ENCODE peak calls at places on chromosomes 12 and 14, in eight cellular contexts. E is hepatocyte; V is colonic mucosa; M is CD4-positive, CD25-positive, alpha-beta regulatory T cell; Y is tibial artery; A is small intestine; X is prostate gland; Z is pancreas. L is an unnamed sample. For H3K9me3, the result is how much of the 10 kb centered on the place peaks cover.

GRCh38 chr14:34361504-34362011 is 100.5 kb downstream of the SPTSSA start:
- DNase-seq in E (no peak), V (no peak), M (no peak), Y (no peak), A (no peak), X (peak), Z (no peak), L (no peak)

GRCh38 chr14:71193663-71194062 is 286.4 kb downstream of the PCNX1 start:
- DNase-seq in E (no peak), V (no peak), M (no peak), Y (no peak), A (no peak), X (no peak), Z (no peak), L (no peak)

GRCh38 chr14:96673706-96674105 is 123.5 kb upstream of the VRK1 start:
- DNase-seq in E (no peak), V (no peak), M (no peak), Y (no peak), A (no peak), X (no peak), Z (no peak), L (no peak)

GRCh38 chr12:130088509-130088908 is 73.8 kb upstream of the FZD10 start:
- DNase-seq in E (no peak), V (no peak), M (no peak), Y (no peak), A (no peak), X (no peak), Z (no peak), L (no peak)

GRCh38 chr12:94941440-94941862 is 62.0 kb downstream of the NDUFA12 start:
- DNase-seq in E (peak), V (peak), M (peak), Y (peak), A (no peak), X (no peak), Z (no peak), L (peak)

GRCh38 chr12:67161322-67161918 is 107.7 kb upstream of the CAND1 start:
- DNase-seq in E (peak), V (peak), M (no peak), Y (no peak), A (peak), X (no peak), Z (peak), L (peak)

GRCh38 chr12:5523396-5524115 is 91.6 kb downstream of the NTF3 start:
- DNase-seq in E (no peak), V (no peak), M (no peak), Y (no peak), A (no peak), X (no peak), Z (no peak), L (no peak)

GRCh38 chr14:105974902-105975301 is 448.5 kb downstream of the TMEM121 start:
- DNase-seq in E (no peak), V (no peak), M (peak), Y (no peak), A (no peak), X (no peak), Z (no peak), L (no peak)

GRCh38 chr14:94707494-94707893 is 62.4 kb downstream of the GSC start:
- DNase-seq in E (no peak), V (no peak), M (no peak), Y (no peak), A (no peak), X (no peak), Z (no peak), L (no peak)

GRCh38 chr12:2813573-2814185 is 1.2 kb downstream of the ITFG2 start:
- DNase-seq in E (peak), V (peak), M (peak), Y (peak), A (peak), X (peak), Z (no peak), L (no peak)

GRCh38 chr14:99260116-99260515 is 11.9 kb downstream of the BCL11B start:
- DNase-seq in E (no peak), V (no peak), M (no peak), Y (no peak), A (no peak), X (no peak), Z (no peak), L (no peak)

GRCh38 chr12:48643011-48643410 is 39.0 kb downstream of the KANSL2 start:
- DNase-seq in E (no peak), V (no peak), M (no peak), Y (no peak), A (no peak), X (no peak), Z (no peak), L (no peak)
- H3K9me3 ChIP-seq in E (under half), V (under half), M (under half), Y (under half), A (under half), X (under half), Z (under half), L (under half)

GRCh38 chr12:53602176-53602942 is 23.8 kb downstream of the ATF7 start:
- DNase-seq in E (no peak), V (no peak), M (no peak), Y (no peak), A (no peak), X (no peak), Z (no peak), L (no peak)
- H3K4me3 ChIP-seq in E (no peak), V (no peak), M (no peak), Y (no peak), A (no peak), X (no peak), Z (no peak), L (no peak)

GRCh38 chr14:20031058-20031457 is 4.8 kb downstream of the OR4K13 start:
- DNase-seq in E (no peak), V (no peak), M (no peak), Y (no peak), A (no peak), X (no peak), Z (no peak), L (no peak)
- H3K9me3 ChIP-seq in E (under half), V (under half), M (under half), Y (under half), A (under half), X (under half), Z (under half), L (under half)

GRCh38 chr12:45986646-45987338 is 3.6 kb downstream of the SCAF11 start:
- DNase-seq in E (no peak), V (no peak), M (no peak), Y (no peak), A (no peak), X (no peak), Z (no peak), L (no peak)

GRCh38 chr12:45989277-45989856 is 1.0 kb downstream of the SCAF11 start:
- DNase-seq in E (no peak), V (no peak), M (no peak), Y (no peak), A (peak), X (no peak), Z (no peak), L (no peak)

GRCh38 chr12:45987339-45987726 is 3.0 kb downstream of the SCAF11 start:
- DNase-seq in E (no peak), V (no peak), M (no peak), Y (no peak), A (no peak), X (no peak), Z (no peak), L (no peak)

GRCh38 chr12:45989857-45990467 is 412 bp downstream of the SCAF11 start:
- DNase-seq in E (peak), V (peak), M (peak), Y (peak), A (no peak), X (peak), Z (peak), L (peak)

DNA sequence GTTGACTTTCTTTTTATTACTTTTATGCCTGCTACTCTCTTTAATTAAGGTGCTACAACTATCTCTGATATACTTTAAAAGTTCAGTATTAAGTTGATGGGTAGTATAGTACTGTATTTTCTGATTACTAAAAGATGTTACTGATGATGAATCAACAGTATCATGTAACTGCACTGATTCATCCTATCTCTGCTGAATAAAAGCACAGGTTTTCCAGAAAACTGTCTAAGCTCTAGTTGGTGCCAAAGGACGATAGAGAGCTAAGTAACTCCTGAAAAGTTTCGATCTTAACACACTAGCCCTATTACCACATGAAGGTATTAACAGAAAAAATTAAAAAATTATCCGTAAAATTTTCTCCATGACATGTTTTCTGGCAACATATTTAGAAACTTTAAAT is 2.1 kb downstream of the SCAF11 start:
- DNase-seq in E (no peak), V (no peak), M (no peak), Y (no peak), A (no peak), X (no peak), Z (no peak), L (no peak)
- H3K4me3 ChIP-seq in E (peak), V (no peak), M (peak), Y (peak), A (no peak), X (no peak), Z (no peak), L (peak)

GRCh38 chr12:38157933-38158401 is 158.6 kb upstream of the ALG10B start:
- DNase-seq in E (no peak), V (peak), M (no peak), Y (no peak), A (no peak), X (no peak), Z (no peak), L (no peak)

GRCh38 chr12:38159591-38160317 is 156.8 kb upstream of the ALG10B start:
- DNase-seq in E (no peak), V (no peak), M (no peak), Y (no peak), A (no peak), X (no peak), Z (no peak), L (no peak)

GRCh38 chr12:38159092-38159551 is 157.5 kb upstream of the ALG10B start:
- DNase-seq in E (no peak), V (no peak), M (no peak), Y (no peak), A (no peak), X (no peak), Z (no peak), L (no peak)

GRCh38 chr12:38157274-38157932 is 159.2 kb upstream of the ALG10B start:
- DNase-seq in E (no peak), V (peak), M (no peak), Y (no peak), A (no peak), X (no peak), Z (peak), L (no peak)

GRCh38 chr12:38158428-38159091 is 158.0 kb upstream of the ALG10B start:
- DNase-seq in E (no peak), V (peak), M (no peak), Y (no peak), A (no peak), X (no peak), Z (no peak), L (no peak)
- H3K9me3 ChIP-seq in E (under half), V (under half), M (under half), Y (under half), A (under half), X (under half), Z (under half), L (under half)

DNA sequence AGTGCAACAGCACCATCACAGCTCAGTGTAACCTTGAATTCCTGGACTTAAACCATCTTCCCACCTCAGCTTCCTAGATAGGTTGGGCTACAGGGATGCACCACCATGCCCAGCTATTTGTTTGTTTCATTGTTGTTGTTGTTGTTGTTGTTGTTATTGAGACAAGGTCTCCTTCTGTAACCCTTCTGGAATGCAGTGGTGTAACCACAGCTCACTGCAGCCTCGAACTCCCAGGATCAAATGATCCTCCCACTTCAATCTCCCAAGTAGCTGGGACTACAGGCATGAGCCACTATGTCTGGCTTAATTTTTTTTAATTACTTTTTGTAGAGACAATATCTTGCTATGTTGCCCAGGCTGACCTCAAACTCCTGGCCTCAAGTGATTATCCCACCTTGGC is 1.2 kb upstream of the NEMP1 start:
- DNase-seq in E (no peak), V (no peak), M (no peak), Y (no peak), A (no peak), X (no peak), Z (no peak), L (no peak)
- H3K4me3 ChIP-seq in E (no peak), V (no peak), M (peak), Y (no peak), A (no peak), X (no peak), Z (no peak), L (no peak)